ENCODE peak calls at places on chromosomes 11 and 22, in six cellular contexts. One of them, this sample, is unnamed.

GRCh38 chr22:17346578-17346977 is 22.7 kb upstream of the CECR2 start:
- DNase-seq in spleen: no peak
- DNase-seq in heart right ventricle: no peak
- DNase-seq in GM12878: no peak
- DNase-seq in heart left ventricle: no peak
- DNase-seq in body of pancreas: no peak
- DNase-seq in this sample: no peak

GRCh38 chr11:65696802-65697552 is 15.1 kb upstream of the KAT5 start:
- DNase-seq in spleen: no peak
- DNase-seq in heart right ventricle: no peak
- DNase-seq in GM12878: no peak
- DNase-seq in heart left ventricle: no peak
- DNase-seq in body of pancreas: no peak
- DNase-seq in this sample: no peak

GRCh38 chr11:69136471-69136870 is 19.3 kb upstream of the SMIM38 start:
- DNase-seq in spleen: peak
- DNase-seq in heart right ventricle: no peak
- DNase-seq in GM12878: no peak
- DNase-seq in heart left ventricle: no peak
- DNase-seq in body of pancreas: peak
- DNase-seq in this sample: no peak

GRCh38 chr22:42315392-42315756 is 44.9 kb upstream of the TCF20 start:
- DNase-seq in spleen: no peak
- DNase-seq in heart right ventricle: no peak
- DNase-seq in GM12878: no peak
- DNase-seq in heart left ventricle: no peak
- DNase-seq in body of pancreas: no peak
- DNase-seq in this sample: no peak

GRCh38 chr22:48692734-48693376 is 1134.8 kb downstream of the BRD1 start:
- DNase-seq in spleen: no peak
- DNase-seq in heart right ventricle: no peak
- DNase-seq in GM12878: no peak
- DNase-seq in heart left ventricle: no peak
- DNase-seq in body of pancreas: no peak
- DNase-seq in this sample: no peak

GRCh38 chr11:65927904-65928397 is 8.7 kb downstream of the DRAP1 start:
- DNase-seq in spleen: peak
- DNase-seq in heart right ventricle: peak
- DNase-seq in GM12878: peak
- DNase-seq in heart left ventricle: peak
- DNase-seq in body of pancreas: no peak
- DNase-seq in this sample: peak

GRCh38 chr11:113906038-113906437 is 1.4 kb downstream of the HTR3B start:
- DNase-seq in spleen: no peak
- DNase-seq in heart right ventricle: no peak
- DNase-seq in GM12878: no peak
- DNase-seq in heart left ventricle: no peak
- DNase-seq in body of pancreas: peak
- DNase-seq in this sample: peak

GRCh38 chr11:19879309-19880087 is 166.9 kb downstream of the NAV2 start:
- DNase-seq in spleen: no peak
- DNase-seq in heart right ventricle: peak
- DNase-seq in GM12878: no peak
- DNase-seq in heart left ventricle: peak
- DNase-seq in body of pancreas: no peak
- DNase-seq in this sample: no peak

GRCh38 chr22:42287174-42287890 is 16.9 kb upstream of the TCF20 start:
- DNase-seq in spleen: no peak
- DNase-seq in heart right ventricle: no peak
- DNase-seq in GM12878: no peak
- DNase-seq in heart left ventricle: no peak
- DNase-seq in body of pancreas: no peak
- DNase-seq in this sample: no peak

GRCh38 chr11:45899448-45900174 is 7.5 kb downstream of the FREY1 start:
- DNase-seq in spleen: peak
- DNase-seq in heart right ventricle: peak
- DNase-seq in GM12878: no peak
- DNase-seq in heart left ventricle: peak
- DNase-seq in body of pancreas: peak
- DNase-seq in this sample: peak

GRCh38 chr22:19962246-19962908 is 20.8 kb upstream of the TXNRD2 start:
- DNase-seq in spleen: peak
- DNase-seq in heart right ventricle: peak
- DNase-seq in GM12878: no peak
- DNase-seq in heart left ventricle: peak
- DNase-seq in body of pancreas: peak
- DNase-seq in this sample: peak

GRCh38 chr11:119873761-119874421 is 144.9 kb upstream of the NECTIN1 start:
- DNase-seq in spleen: peak
- DNase-seq in heart right ventricle: no peak
- DNase-seq in GM12878: no peak
- DNase-seq in heart left ventricle: no peak
- DNase-seq in body of pancreas: no peak
- DNase-seq in this sample: no peak

GRCh38 chr11:94694309-94695060 is 73.7 kb upstream of the AMOTL1 start:
- DNase-seq in spleen: no peak
- DNase-seq in heart right ventricle: peak
- DNase-seq in GM12878: no peak
- DNase-seq in heart left ventricle: peak
- DNase-seq in body of pancreas: no peak
- DNase-seq in this sample: no peak

GRCh38 chr11:86660011-86660595 is 12.3 kb downstream of the ME3 start:
- DNase-seq in spleen: no peak
- DNase-seq in heart right ventricle: no peak
- DNase-seq in GM12878: no peak
- DNase-seq in heart left ventricle: no peak
- DNase-seq in body of pancreas: no peak
- DNase-seq in this sample: no peak

GRCh38 chr11:67178878-67179277 is 59.8 kb downstream of the KDM2A start:
- DNase-seq in spleen: no peak
- DNase-seq in heart right ventricle: no peak
- DNase-seq in GM12878: no peak
- DNase-seq in heart left ventricle: no peak
- DNase-seq in body of pancreas: no peak
- DNase-seq in this sample: no peak

GRCh38 chr11:44016546-44017442 is 31.0 kb upstream of the ACCSL start:
- DNase-seq in spleen: no peak
- DNase-seq in heart right ventricle: no peak
- DNase-seq in GM12878: no peak
- DNase-seq in heart left ventricle: no peak
- DNase-seq in body of pancreas: no peak
- DNase-seq in this sample: peak

GRCh38 chr11:56841210-56841810 is 92.8 kb upstream of the OR9G4 start:
- DNase-seq in spleen: no peak
- DNase-seq in heart right ventricle: peak
- DNase-seq in GM12878: peak
- DNase-seq in heart left ventricle: peak
- DNase-seq in body of pancreas: peak
- DNase-seq in this sample: peak

GRCh38 chr11:7202412-7202811 is 49.3 kb upstream of the SYT9 start:
- DNase-seq in spleen: no peak
- DNase-seq in heart right ventricle: no peak
- DNase-seq in GM12878: no peak
- DNase-seq in heart left ventricle: no peak
- DNase-seq in body of pancreas: no peak
- DNase-seq in this sample: no peak

GRCh38 chr11:7204778-7205177 is 46.9 kb upstream of the SYT9 start:
- DNase-seq in spleen: no peak
- DNase-seq in heart right ventricle: no peak
- DNase-seq in GM12878: no peak
- DNase-seq in heart left ventricle: no peak
- DNase-seq in body of pancreas: no peak
- DNase-seq in this sample: no peak

GRCh38 chr11:7208391-7208790 is 43.3 kb upstream of the SYT9 start:
- DNase-seq in spleen: no peak
- DNase-seq in heart right ventricle: no peak
- DNase-seq in GM12878: no peak
- DNase-seq in heart left ventricle: no peak
- DNase-seq in body of pancreas: no peak
- DNase-seq in this sample: no peak
- H3K27ac ChIP-seq in spleen: no peak
- H3K27ac ChIP-seq in heart right ventricle: no peak
- H3K27ac ChIP-seq in GM12878: no peak
- H3K27ac ChIP-seq in heart left ventricle: no peak
- H3K27ac ChIP-seq in body of pancreas: no peak
- H3K27ac ChIP-seq in this sample: no peak

GRCh38 chr11:11981364-11981763 is 27.1 kb downstream of the DKK3 start:
- DNase-seq in spleen: no peak
- DNase-seq in heart right ventricle: no peak
- DNase-seq in GM12878: no peak
- DNase-seq in heart left ventricle: no peak
- DNase-seq in body of pancreas: no peak
- DNase-seq in this sample: peak

GRCh38 chr11:11980841-11981308 is 27.6 kb downstream of the DKK3 start:
- DNase-seq in spleen: no peak
- DNase-seq in heart right ventricle: no peak
- DNase-seq in GM12878: no peak
- DNase-seq in heart left ventricle: no peak
- DNase-seq in body of pancreas: no peak
- DNase-seq in this sample: peak

GRCh38 chr11:11982975-11983374 is 25.5 kb downstream of the DKK3 start:
- DNase-seq in spleen: no peak
- DNase-seq in heart right ventricle: no peak
- DNase-seq in GM12878: no peak
- DNase-seq in heart left ventricle: no peak
- DNase-seq in body of pancreas: no peak
- DNase-seq in this sample: no peak

GRCh38 chr11:11982461-11982860 is 26.0 kb downstream of the DKK3 start:
- DNase-seq in spleen: no peak
- DNase-seq in heart right ventricle: no peak
- DNase-seq in GM12878: no peak
- DNase-seq in heart left ventricle: no peak
- DNase-seq in body of pancreas: no peak
- DNase-seq in this sample: peak

GRCh38 chr11:11981840-11982239 is 26.6 kb downstream of the DKK3 start:
- DNase-seq in spleen: no peak
- DNase-seq in heart right ventricle: no peak
- DNase-seq in GM12878: no peak
- DNase-seq in heart left ventricle: no peak
- DNase-seq in body of pancreas: no peak
- DNase-seq in this sample: no peak
- H3K27ac ChIP-seq in spleen: no peak
- H3K27ac ChIP-seq in heart right ventricle: peak
- H3K27ac ChIP-seq in GM12878: no peak
- H3K27ac ChIP-seq in heart left ventricle: peak
- H3K27ac ChIP-seq in body of pancreas: no peak
- H3K27ac ChIP-seq in this sample: no peak

GRCh38 chr22:36460202-36460601 is 21.2 kb downstream of the TXN2 start:
- DNase-seq in spleen: no peak
- DNase-seq in heart right ventricle: no peak
- DNase-seq in GM12878: no peak
- DNase-seq in heart left ventricle: no peak
- DNase-seq in body of pancreas: no peak
- DNase-seq in this sample: no peak
- H3K27ac ChIP-seq in spleen: peak
- H3K27ac ChIP-seq in heart right ventricle: no peak
- H3K27ac ChIP-seq in GM12878: no peak
- H3K27ac ChIP-seq in heart left ventricle: no peak
- H3K27ac ChIP-seq in body of pancreas: no peak
- H3K27ac ChIP-seq in this sample: peak

GRCh38 chr22:23282986-23283385 is 102.7 kb downstream of the BCR start:
- DNase-seq in spleen: no peak
- DNase-seq in heart right ventricle: no peak
- DNase-seq in GM12878: no peak
- DNase-seq in heart left ventricle: no peak
- DNase-seq in body of pancreas: no peak
- DNase-seq in this sample: no peak
- H3K27ac ChIP-seq in spleen: no peak
- H3K27ac ChIP-seq in heart right ventricle: no peak
- H3K27ac ChIP-seq in GM12878: no peak
- H3K27ac ChIP-seq in heart left ventricle: no peak
- H3K27ac ChIP-seq in body of pancreas: no peak
- H3K27ac ChIP-seq in this sample: no peak

GRCh38 chr11:10694481-10695239 is 1.1 kb upstream of the IRAG1 start:
- DNase-seq in spleen: no peak
- DNase-seq in heart right ventricle: no peak
- DNase-seq in GM12878: no peak
- DNase-seq in heart left ventricle: no peak
- DNase-seq in body of pancreas: no peak
- DNase-seq in this sample: no peak
- H3K27ac ChIP-seq in spleen: peak
- H3K27ac ChIP-seq in heart right ventricle: no peak
- H3K27ac ChIP-seq in GM12878: no peak
- H3K27ac ChIP-seq in heart left ventricle: no peak
- H3K27ac ChIP-seq in body of pancreas: no peak
- H3K27ac ChIP-seq in this sample: peak

This sample was measured in stomach.